ENCODE peak calls at places on chromosomes 2 and 18, in seven cellular contexts. Q, U, B, E, R, S and K are unnamed samples.

GRCh38 chr2:183996825-183997823 is 601.2 kb upstream of the ZNF804A start:
- DNase-seq in Q (no peak), U (peak), B (peak), E (no peak), R (no peak), S (no peak), K (no peak)

GRCh38 chr2:96103906-96104861 is 12.2 kb downstream of the ADRA2B start:
- DNase-seq in Q (peak), U (peak), B (no peak), E (no peak), R (no peak), S (no peak), K (no peak)

GRCh38 chr2:113796592-113797180 is 40.2 kb upstream of the SLC35F5 start:
- DNase-seq in Q (no peak), U (no peak), B (no peak), E (no peak), R (no peak), S (no peak), K (no peak)

GRCh38 chr18:49849331-49850217 is 36.2 kb upstream of the ACAA2 start:
- DNase-seq in Q (no peak), U (peak), B (peak), E (peak), R (peak), S (peak), K (no peak)

GRCh38 chr2:5164806-5165525 is 527.2 kb upstream of the SOX11 start:
- DNase-seq in Q (no peak), U (no peak), B (peak), E (peak), R (no peak), S (peak), K (no peak)

GRCh38 chr18:48826271-48826670 is 124.5 kb downstream of the SMAD7 start:
- DNase-seq in Q (peak), U (no peak), B (no peak), E (no peak), R (no peak), S (no peak), K (no peak)

GRCh38 chr2:144456680-144457079 is 63.2 kb downstream of the ZEB2 start:
- DNase-seq in Q (no peak), U (no peak), B (peak), E (peak), R (peak), S (peak), K (no peak)

GRCh38 chr2:6963727-6964126 is 46.5 kb downstream of the RNF144A start:
- DNase-seq in Q (no peak), U (no peak), B (no peak), E (no peak), R (no peak), S (no peak), K (no peak)

GRCh38 chr2:236862526-236862925 is 223.2 kb upstream of the COPS8 start:
- DNase-seq in Q (no peak), U (no peak), B (no peak), E (no peak), R (no peak), S (no peak), K (no peak)

GRCh38 chr2:152740743-152741328 is 22.4 kb downstream of the ARL6IP6 start:
- DNase-seq in Q (no peak), U (no peak), B (peak), E (no peak), R (peak), S (peak), K (no peak)

GRCh38 chr2:131521961-131522781 is 5.5 kb upstream of the CCDC74A start:
- DNase-seq in Q (no peak), U (no peak), B (no peak), E (no peak), R (no peak), S (no peak), K (no peak)

GRCh38 chr2:227164745-227165350 is 424 bp downstream of the COL4A3 start:
- DNase-seq in Q (no peak), U (peak), B (no peak), E (no peak), R (no peak), S (no peak), K (no peak)

GRCh38 chr2:86078801-86079545 is 26.7 kb downstream of the POLR1A start:
- DNase-seq in Q (peak), U (peak), B (peak), E (peak), R (no peak), S (peak), K (no peak)

GRCh38 chr2:10079931-10080535 is at the start of gene CYS1:
- DNase-seq in Q (no peak), U (peak), B (no peak), E (no peak), R (no peak), S (peak), K (peak)

GRCh38 chr2:97951155-97951670 is 44.5 kb downstream of the TMEM131 start:
- DNase-seq in Q (no peak), U (no peak), B (peak), E (peak), R (no peak), S (no peak), K (no peak)

GRCh38 chr2:106159867-106160785 is 34.0 kb downstream of the UXS1 start:
- DNase-seq in Q (no peak), U (no peak), B (no peak), E (no peak), R (no peak), S (no peak), K (no peak)

GRCh38 chr2:151071382-151071781 is 190.3 kb downstream of the RBM43 start:
- DNase-seq in Q (no peak), U (no peak), B (peak), E (peak), R (no peak), S (peak), K (no peak)

GRCh38 chr2:151063271-151063670 is 198.4 kb downstream of the RBM43 start:
- DNase-seq in Q (no peak), U (no peak), B (peak), E (peak), R (peak), S (peak), K (no peak)

GRCh38 chr2:151071906-151072305 is 189.8 kb downstream of the RBM43 start:
- DNase-seq in Q (no peak), U (no peak), B (no peak), E (no peak), R (no peak), S (no peak), K (no peak)

GRCh38 chr2:151070253-151070652 is 191.4 kb downstream of the RBM43 start:
- DNase-seq in Q (no peak), U (no peak), B (no peak), E (no peak), R (no peak), S (no peak), K (no peak)

DNA sequence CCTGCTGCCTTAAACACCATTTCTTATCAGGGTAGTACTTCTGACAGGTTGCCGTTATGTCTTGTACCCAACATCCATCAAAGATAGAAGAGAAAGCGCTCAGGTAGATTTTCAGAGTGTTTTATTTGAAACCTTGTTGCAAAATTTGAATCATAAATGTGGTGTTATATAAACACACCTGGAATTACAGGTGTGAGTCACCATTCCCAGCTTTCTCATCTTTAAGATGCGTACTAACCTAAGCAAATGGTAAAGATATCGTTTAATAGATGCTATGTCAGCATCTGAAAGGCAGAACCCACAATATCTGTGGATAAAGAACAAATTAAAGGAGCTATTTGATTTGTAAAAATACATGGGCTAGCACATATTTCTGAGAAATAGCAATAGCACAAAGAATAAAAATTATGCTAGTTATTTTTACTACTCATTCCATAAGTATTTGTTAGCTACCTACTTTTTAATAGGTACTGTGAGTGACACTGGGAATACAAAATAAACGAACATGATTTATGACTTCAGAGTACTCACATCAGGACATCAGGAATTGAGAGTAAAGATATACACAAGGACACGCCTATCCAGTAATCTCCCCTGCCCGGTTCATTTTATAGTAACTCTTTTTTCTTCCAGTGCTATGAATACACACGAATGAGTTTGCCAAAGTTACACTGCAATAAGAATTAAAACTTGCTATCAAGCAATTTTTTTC is 193.8 kb downstream of the RBM43 start:
- DNase-seq in Q (no peak), U (no peak), B (no peak), E (no peak), R (no peak), S (no peak), K (no peak)
- TF ChIP-seq CTCF in Q (no peak), U (no peak), B (no peak), E (no peak), R (no peak), S (no peak), K (no peak)

DNA sequence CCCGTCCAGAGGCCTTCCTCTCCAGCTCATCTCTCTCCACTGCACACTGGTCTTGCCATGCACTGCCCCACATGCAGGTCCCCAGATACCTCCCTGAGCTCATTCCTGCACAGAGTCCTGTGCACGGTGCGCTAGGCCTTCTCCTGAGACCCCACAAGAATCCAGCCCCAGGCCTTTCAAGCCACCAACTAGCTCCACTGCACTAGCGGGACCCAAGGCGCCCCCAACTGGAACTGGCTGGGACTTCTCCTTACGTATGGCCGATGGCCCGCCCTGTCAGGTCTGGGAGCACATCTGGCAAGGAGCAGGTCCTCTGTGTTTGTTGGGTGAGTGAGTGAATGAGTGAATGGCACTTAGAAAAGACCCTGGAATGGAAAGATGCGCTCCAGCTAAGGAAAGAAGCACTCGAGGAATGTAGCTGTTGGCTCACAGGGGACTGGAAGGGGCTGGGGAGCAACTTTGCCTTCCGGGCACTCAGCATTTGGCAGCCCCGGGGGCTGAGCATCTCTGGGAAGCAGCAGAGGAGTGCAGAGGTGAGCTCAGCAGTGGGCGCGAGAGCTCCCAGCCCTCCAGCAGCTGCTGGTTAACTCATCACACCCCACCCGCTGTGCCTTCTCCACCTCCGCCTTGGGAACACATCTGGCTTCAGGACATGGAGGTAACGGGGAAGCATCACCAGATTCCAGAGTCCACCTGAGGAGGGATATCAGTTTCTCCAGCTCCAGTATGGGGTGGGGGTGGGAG is 223.1 kb downstream of the GLI2 start:
- DNase-seq in Q (no peak), U (no peak), B (peak), E (no peak), R (no peak), S (peak), K (no peak)
- TF ChIP-seq CTCF in Q (no peak), U (no peak), B (peak), E (peak), R (peak), S (peak), K (peak)

DNA sequence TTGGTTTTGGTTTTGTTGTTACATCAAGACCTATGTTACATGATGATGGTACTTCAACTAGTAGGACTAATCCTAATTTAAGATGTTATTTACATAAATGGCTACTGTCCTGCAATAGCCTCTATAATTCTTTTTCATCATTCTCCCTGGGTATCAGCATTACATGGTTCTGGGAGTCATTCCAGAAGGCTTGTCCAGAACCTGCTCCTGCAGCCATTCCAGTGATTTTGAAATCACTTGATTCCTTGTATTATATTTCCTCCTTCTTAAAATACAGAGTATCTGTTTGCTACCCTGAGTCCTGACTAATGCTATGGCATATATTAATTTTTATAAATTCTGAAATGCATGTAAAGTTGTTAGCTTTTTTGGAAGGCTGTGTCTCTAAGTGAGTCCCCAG is 400.5 kb upstream of the MEIS1 start:
- DNase-seq in Q (no peak), U (no peak), B (no peak), E (no peak), R (no peak), S (no peak), K (no peak)
- TF ChIP-seq CTCF in Q (no peak), U (no peak), B (no peak), E (no peak), R (no peak), S (no peak), K (no peak)

GRCh38 chr2:218023636-218024035 is 20.8 kb upstream of the TNS1 start:
- DNase-seq in Q (no peak), U (no peak), B (no peak), E (no peak), R (no peak), S (no peak), K (no peak)
- TF ChIP-seq CTCF in Q (no peak), U (no peak), B (no peak), E (no peak), R (no peak), S (no peak), K (no peak)

GRCh38 chr2:46091004-46091403 is 206.2 kb upstream of the EPAS1 start:
- DNase-seq in Q (no peak), U (no peak), B (no peak), E (no peak), R (no peak), S (no peak), K (no peak)
- TF ChIP-seq CTCF in Q (peak), U (no peak), B (no peak), E (peak), R (peak), S (no peak), K (no peak)

GRCh38 chr2:108927936-108928659 is 60.9 kb downstream of the EDAR start:
- DNase-seq in Q (no peak), U (peak), B (peak), E (peak), R (peak), S (peak), K (no peak)
- TF ChIP-seq CTCF in Q (peak), U (peak), B (peak), E (peak), R (peak), S (peak), K (peak)

GRCh38 chr18:51621103-51621969 is 423.9 kb upstream of the MEX3C start:
- DNase-seq in Q (no peak), U (peak), B (peak), E (peak), R (no peak), S (peak), K (peak)
- TF ChIP-seq CTCF in Q (peak), U (peak), B (peak), E (peak), R (peak), S (peak), K (peak)

GRCh38 chr2:220000080-220000479 is 372.6 kb downstream of the SLC4A3 start:
- DNase-seq in Q (no peak), U (no peak), B (no peak), E (no peak), R (no peak), S (peak), K (no peak)

GRCh38 chr2:219997341-219997851 is 370.0 kb downstream of the SLC4A3 start:
- DNase-seq in Q (peak), U (peak), B (peak), E (peak), R (no peak), S (peak), K (peak)

GRCh38 chr2:219998714-219999227 is 371.3 kb downstream of the SLC4A3 start:
- DNase-seq in Q (no peak), U (no peak), B (no peak), E (no peak), R (no peak), S (no peak), K (no peak)

GRCh38 chr2:219996366-219996765 is 368.9 kb downstream of the SLC4A3 start:
- DNase-seq in Q (no peak), U (no peak), B (no peak), E (no peak), R (no peak), S (no peak), K (no peak)

DNA sequence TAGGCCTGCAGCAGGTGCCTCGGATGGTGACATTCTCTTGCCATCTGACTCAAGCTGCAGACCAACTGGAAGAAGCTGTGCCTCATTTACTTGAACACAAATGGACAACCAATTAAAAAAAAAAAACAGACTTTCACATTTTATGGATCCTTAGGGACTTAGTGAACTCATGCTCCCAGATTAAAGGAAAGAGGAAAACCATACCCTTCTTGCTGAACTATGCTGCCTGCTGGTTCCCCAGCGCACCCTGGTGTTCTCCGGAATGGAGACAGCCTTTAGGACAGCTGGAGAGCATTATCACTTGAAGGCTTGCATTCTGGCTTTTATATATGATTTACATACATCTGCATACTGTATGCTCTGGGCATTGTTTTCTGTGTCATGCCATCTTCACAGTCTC is 370.7 kb downstream of the SLC4A3 start:
- DNase-seq in Q (no peak), U (no peak), B (no peak), E (no peak), R (no peak), S (peak), K (no peak)
- TF ChIP-seq CTCF in Q (no peak), U (no peak), B (no peak), E (peak), R (no peak), S (peak), K (no peak)

DNA sequence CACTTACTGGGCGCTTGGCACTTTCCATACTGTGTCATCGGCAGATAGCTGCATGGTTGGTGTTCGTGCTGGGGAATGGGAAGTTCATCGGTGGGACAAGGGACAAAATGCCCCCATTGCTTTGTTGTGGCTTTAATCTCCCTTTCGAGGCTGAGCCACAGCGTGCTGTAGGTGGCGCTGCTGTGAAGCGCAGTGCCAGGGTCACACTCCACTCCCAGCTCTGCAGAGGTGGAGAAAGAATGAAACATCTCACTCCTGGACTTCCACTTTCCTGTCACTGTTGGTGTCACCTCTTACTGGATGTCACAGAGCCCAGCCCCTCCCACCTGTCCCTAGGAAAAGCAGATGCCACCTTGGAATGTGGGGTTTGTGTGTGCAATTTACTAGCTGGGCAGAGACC is 8.7 kb downstream of the TYMS start:
- DNase-seq in Q (no peak), U (no peak), B (no peak), E (no peak), R (no peak), S (no peak), K (no peak)
- TF ChIP-seq CTCF in Q (no peak), U (no peak), B (peak), E (peak), R (no peak), S (peak), K (no peak)

GRCh38 chr2:223114917-223115316 is 62.9 kb downstream of the KCNE4 start:
- DNase-seq in Q (no peak), U (no peak), B (no peak), E (no peak), R (no peak), S (no peak), K (no peak)
- TF ChIP-seq CTCF in Q (no peak), U (no peak), B (no peak), E (no peak), R (no peak), S (no peak), K (no peak)